ENCODE peak calls at places on chromosomes 11 and 22, in four cellular contexts. H is H1, U is K562, S is HepG2. D is an unnamed sample.

GRCh38 chr22:25365491-25366261 is 146.2 kb downstream of the CRYBB2 start:
- DNase-seq in U (no peak), S (no peak), H (no peak), D (no peak)

GRCh38 chr22:50674127-50674493 is 1.5 kb downstream of the SHANK3 start:
- DNase-seq in U (peak), H (no peak), S (no peak), D (no peak)

GRCh38 chr11:65540290-65541092 is 15.6 kb downstream of the SCYL1 start:
- DNase-seq in H (no peak), U (peak), S (no peak), D (peak)

GRCh38 chr11:13333456-13333957 is 55.9 kb downstream of the BMAL1 start:
- DNase-seq in H (no peak), U (no peak), S (peak), D (peak)

GRCh38 chr22:23204541-23205157 is 24.3 kb downstream of the BCR start:
- DNase-seq in U (no peak), S (no peak), H (no peak), D (no peak)

GRCh38 chr11:14342906-14343305 is 16.1 kb downstream of the RRAS2 start:
- DNase-seq in S (no peak), H (no peak), U (no peak), D (no peak)

GRCh38 chr11:116420770-116421528 is 351.8 kb downstream of the BUD13 start:
- DNase-seq in H (no peak), S (no peak), U (no peak), D (peak)

GRCh38 chr11:2567026-2567671 is 122.3 kb downstream of the KCNQ1 start:
- DNase-seq in H (no peak), U (no peak), S (peak), D (no peak)

GRCh38 chr11:134229131-134229790 is 4.8 kb downstream of the VPS26B start:
- DNase-seq in S (no peak), U (no peak), H (no peak), D (no peak)

GRCh38 chr11:126476256-126476970 is 120.9 kb downstream of the ST3GAL4 start:
- DNase-seq in U (no peak), S (no peak), H (no peak), D (no peak)

GRCh38 chr22:43706558-43707328 is 105.4 kb downstream of the EFCAB6 start:
- DNase-seq in U (no peak), S (no peak), H (no peak), D (no peak)

DNA sequence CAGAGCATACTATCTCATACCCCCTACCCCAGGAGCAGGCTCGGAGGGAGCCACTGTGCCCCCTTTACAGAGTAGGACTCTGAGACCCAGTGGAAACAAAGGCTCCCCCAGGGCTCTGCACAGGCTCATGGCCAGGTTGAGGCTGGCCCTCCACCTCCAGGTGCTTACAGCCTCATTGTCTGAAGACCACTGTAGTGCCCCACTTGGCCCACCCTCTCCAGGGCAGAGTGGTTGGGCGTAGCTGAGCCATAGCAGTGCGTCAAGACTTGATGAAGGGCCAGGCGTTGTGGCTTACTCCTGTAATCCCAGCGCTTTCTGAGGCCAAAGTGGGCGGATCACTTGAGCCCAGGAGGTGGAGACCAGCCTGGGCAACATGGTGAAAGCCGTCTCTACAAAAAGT is 1.7 kb downstream of the ANKRD13D start:
- DNase-seq in H (no peak), U (no peak), S (no peak), D (no peak)
- H3K4me2 ChIP-seq in H (no peak), U (no peak), S (peak), D (peak)

DNA sequence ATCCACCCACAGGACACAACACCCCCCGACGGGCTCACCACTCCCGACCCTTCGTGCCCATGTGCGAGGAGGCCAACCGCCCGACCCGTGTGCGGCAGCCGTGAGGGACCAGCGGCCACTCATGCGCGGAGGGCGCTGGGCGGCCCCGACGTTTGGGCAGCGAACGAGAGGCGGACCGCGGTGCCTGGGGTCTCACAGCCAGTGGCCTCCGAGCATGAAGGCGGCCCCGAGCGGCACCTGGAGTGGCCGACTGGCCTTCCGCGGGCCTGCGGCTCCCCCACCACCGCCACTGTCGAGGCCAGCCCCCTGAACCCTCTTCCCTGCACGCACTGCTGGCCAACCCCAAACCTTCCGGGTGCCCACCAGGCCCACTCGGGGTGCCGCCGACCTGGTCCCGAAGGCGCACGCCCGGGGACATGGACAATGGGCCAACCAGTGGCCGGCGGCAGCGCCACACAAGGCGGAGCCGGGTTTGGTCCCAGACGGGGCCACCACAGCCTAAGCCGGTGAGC is 4274.9 kb upstream of the OR11H1 start:
- DNase-seq in U (no peak), H (no peak), S (no peak), D (no peak)
- TF ChIP-seq FOSL1 in U (no peak), H (no peak), S (no peak), D (no peak)

DNA sequence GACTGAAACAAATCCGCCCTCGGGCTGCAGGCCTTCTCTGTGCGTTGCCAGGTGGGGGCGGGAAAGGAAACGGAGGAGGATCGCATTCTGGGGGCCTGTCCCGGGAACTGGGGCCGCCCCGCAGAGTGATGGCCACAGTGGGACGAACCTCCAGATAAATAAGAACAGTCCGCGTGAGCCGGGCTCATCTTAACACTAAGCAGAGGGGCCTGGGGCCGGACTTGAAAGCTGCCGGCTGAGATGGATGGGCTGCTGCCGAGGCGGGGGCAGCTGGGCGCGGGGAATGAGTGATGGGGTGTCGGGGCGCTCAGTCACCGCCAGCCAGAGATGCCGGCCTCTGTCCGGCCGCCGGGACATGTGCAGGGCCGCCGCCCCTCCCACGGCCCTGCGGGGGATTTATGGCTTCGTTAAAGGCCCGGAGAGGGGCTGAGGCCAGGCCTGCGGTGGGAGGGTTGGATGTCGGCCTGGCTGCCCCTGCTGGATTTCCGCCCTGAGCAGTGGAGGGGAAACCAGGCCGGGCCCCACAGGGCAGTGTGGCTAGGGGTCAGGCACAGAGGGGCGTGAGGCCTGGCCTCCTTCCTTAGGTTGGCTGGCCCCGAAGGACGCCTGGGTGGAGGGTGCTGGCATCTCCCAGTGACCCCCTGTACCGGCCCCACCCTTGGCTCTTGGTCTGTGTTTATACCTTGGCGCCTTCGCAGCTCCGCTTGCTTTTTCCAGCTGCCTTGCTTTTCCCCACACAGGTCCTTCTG is 45.3 kb upstream of the CD82 start:
- DNase-seq in S (no peak), H (no peak), U (no peak), D (no peak)
- H3K4me2 ChIP-seq in S (no peak), H (no peak), U (no peak), D (no peak)

DNA sequence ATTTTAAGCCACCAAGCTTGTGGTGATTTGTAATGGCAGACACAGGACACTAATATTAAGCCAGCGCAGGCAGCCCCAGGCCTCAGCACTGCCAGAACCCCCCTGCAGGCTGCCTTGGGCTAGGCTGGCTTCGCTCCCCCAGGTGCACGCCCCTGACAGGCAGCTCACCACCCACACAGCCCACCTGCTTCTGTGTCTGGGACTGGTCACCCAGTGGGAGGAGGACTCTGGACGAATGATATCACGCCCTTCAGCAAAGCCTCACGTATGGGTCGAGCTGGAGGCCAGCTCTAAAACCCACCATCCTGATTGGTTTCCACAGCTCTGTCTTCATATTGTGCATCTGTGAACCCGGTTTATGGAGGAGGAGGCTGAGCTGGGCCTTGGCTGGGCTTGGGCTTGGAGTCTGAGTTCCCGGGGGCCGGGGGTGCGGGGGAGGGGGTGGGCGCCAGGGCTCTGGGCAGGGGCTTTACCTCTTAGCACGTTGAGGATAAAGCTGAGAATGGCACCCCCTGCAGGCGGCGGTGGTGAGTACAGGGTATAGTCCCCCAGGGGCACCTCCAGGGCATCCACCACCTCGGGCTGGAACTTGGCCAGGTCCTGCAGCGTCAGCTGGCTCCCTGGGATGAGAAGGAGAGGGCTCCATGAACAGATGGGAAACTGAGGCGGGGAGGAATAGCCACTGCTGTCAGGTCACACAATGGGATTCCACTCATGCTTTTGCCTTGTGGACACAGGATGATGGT is 13.8 kb downstream of the GGT5 start:
- DNase-seq in H (peak), U (peak), S (no peak), D (no peak)
- TF ChIP-seq FOSL1 in H (no peak), U (no peak), S (no peak), D (no peak)

GRCh38 chr22:31286360-31287255 is 5.7 kb downstream of the PIK3IP1 start:
- DNase-seq in U (no peak), S (no peak), H (no peak), D (no peak)
- H3K4me2 ChIP-seq in U (no peak), S (no peak), H (no peak), D (no peak)

GRCh38 chr11:58047818-58048217 is 17.1 kb downstream of the OR6Q1 start:
- DNase-seq in S (no peak), H (no peak), U (no peak), D (no peak)
- TF ChIP-seq FOSL1 in S (no peak), H (no peak), U (no peak), D (no peak)

GRCh38 chr11:36485296-36485870 is 24.7 kb downstream of the TRAF6 start:
- DNase-seq in S (no peak), H (no peak), U (no peak), D (no peak)

GRCh38 chr11:36492724-36493304 is 17.3 kb downstream of the TRAF6 start:
- DNase-seq in U (peak), S (peak), H (no peak), D (peak)

GRCh38 chr11:36490026-36490806 is 19.9 kb downstream of the TRAF6 start:
- DNase-seq in U (no peak), H (no peak), S (no peak), D (no peak)

GRCh38 chr11:36487619-36488018 is 22.5 kb downstream of the TRAF6 start:
- DNase-seq in S (no peak), H (no peak), U (no peak), D (no peak)

DNA sequence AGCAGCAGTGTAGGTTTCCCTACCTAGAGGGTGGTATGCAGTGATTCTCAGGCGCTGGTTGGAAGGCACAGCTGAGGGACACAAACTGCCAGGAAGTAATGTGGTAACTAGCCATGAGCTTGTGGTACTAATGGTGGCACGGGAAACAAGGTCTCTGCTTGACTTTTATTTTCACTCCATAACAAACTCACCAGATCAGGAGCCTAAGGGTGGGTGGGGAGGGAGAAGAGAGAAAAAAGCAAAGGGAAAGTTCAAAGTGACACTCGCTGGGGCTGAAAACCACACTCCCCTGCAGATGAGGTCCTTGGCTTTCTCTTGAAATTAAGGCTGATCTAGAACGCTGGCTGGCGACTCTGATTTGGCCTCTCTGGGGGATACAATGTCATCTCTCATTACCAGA is 22.0 kb downstream of the TRAF6 start:
- DNase-seq in H (no peak), U (no peak), S (no peak), D (no peak)
- H3K4me2 ChIP-seq in H (no peak), U (no peak), S (no peak), D (no peak)

GRCh38 chr11:8030526-8031247 is 43.5 kb downstream of the EIF3F start:
- DNase-seq in H (no peak), U (no peak), S (no peak), D (no peak)

GRCh38 chr11:8025816-8026215 is 38.7 kb downstream of the EIF3F start:
- DNase-seq in S (no peak), U (no peak), H (no peak), D (no peak)

GRCh38 chr11:8031248-8032115 is 44.3 kb downstream of the EIF3F start:
- DNase-seq in H (no peak), S (no peak), U (no peak), D (no peak)

GRCh38 chr11:8026982-8027381 is 39.8 kb downstream of the EIF3F start:
- DNase-seq in S (no peak), U (no peak), H (no peak), D (no peak)

DNA sequence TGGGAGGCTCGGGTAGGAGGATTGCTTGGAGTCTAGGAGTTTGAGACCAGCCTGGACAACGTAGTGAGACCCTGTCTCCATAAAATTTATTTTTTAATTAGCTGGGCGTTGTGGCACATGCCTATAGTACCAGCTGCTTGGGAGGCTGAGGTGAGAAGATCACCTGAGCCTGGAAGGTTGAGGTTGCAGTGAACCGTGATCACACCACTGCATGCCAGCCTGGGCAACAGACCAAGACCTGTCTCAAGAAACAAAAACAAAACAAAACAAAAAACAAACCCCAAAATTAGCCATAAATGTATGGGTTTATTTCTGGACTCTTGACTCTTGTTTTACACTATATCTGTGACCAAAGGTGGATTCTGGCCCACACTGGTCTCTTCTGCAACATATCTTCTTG is 41.6 kb downstream of the EIF3F start:
- DNase-seq in S (no peak), U (no peak), H (no peak), D (no peak)
- TF ChIP-seq FOSL1 in S (no peak), U (no peak), H (no peak), D (no peak)

GRCh38 chr22:46569848-46570695 is 32.7 kb upstream of the CELSR1 start:
- DNase-seq in H (no peak), S (no peak), U (no peak), D (no peak)
- H3K4me2 ChIP-seq in H (no peak), S (no peak), U (no peak), D (no peak)